ENCODE peak calls at places on chromosomes 7 and 10, in six cellular contexts. K, I, A, V, D and W are unnamed samples.

GRCh38 chr10:22447068-22447467 is 101.8 kb downstream of the SPAG6 start:
- DNase-seq in A (no peak), K (no peak), V (no peak), D (no peak), I (no peak), W (no peak)

GRCh38 chr10:8050561-8051108 is 3.9 kb upstream of the GATA3 start:
- DNase-seq in A (no peak), I (no peak), D (peak), K (no peak), V (no peak), W (no peak)

GRCh38 chr10:87771871-87772500 is 46.0 kb downstream of the ATAD1 start:
- DNase-seq in V (no peak), K (no peak), A (no peak), I (no peak), D (no peak), W (no peak)

GRCh38 chr7:128938524-128939074 is 872 bp downstream of the IRF5 start:
- DNase-seq in I (no peak), D (no peak), V (no peak), K (peak), A (peak), W (no peak)

GRCh38 chr7:138720286-138720685 is 19.1 kb upstream of the SVOPL start:
- DNase-seq in D (no peak), K (no peak), A (no peak), V (no peak), I (no peak), W (no peak)

GRCh38 chr7:120843121-120843520 is 14.8 kb downstream of the TSPAN12 start:
- DNase-seq in I (no peak), D (no peak), K (no peak), A (no peak), V (no peak), W (no peak)

GRCh38 chr10:23174974-23175512 is 17.1 kb upstream of the PTF1A start:
- DNase-seq in V (no peak), A (no peak), D (no peak), I (no peak), K (no peak), W (no peak)

GRCh38 chr10:49138361-49138891 is 4.6 kb upstream of the FAM170B start:
- DNase-seq in K (no peak), A (no peak), D (no peak), I (no peak), V (no peak), W (no peak)

GRCh38 chr10:12844796-12845524 is 156.6 kb downstream of the CCDC3 start:
- DNase-seq in V (peak), A (no peak), I (peak), D (no peak), K (no peak), W (peak)

GRCh38 chr10:86139066-86139657 is 227.4 kb downstream of the GRID1 start:
- DNase-seq in I (peak), V (peak), A (no peak), D (no peak), K (no peak), W (no peak)

GRCh38 chr7:127158659-127159058 is 94.1 kb downstream of the GRM8 start:
- DNase-seq in A (no peak), V (no peak), I (no peak), D (no peak), K (no peak), W (no peak)

GRCh38 chr7:66929170-66929569 is 8.1 kb downstream of the TMEM248 start:
- DNase-seq in A (no peak), K (no peak), V (no peak), I (no peak), D (no peak), W (no peak)

GRCh38 chr7:41222704-41223103 is 480.2 kb downstream of the INHBA start:
- DNase-seq in A (no peak), K (no peak), D (no peak), I (no peak), V (no peak), W (no peak)

GRCh38 chr7:46133076-46133475 is 212.0 kb upstream of the IGFBP3 start:
- DNase-seq in I (no peak), K (no peak), A (no peak), V (no peak), D (no peak), W (no peak)

GRCh38 chr10:125016123-125016522 is 74.2 kb downstream of the ZRANB1 start:
- DNase-seq in D (no peak), K (no peak), I (no peak), V (no peak), A (no peak), W (no peak)

GRCh38 chr7:43481905-43482678 is 100.8 kb upstream of the STK17A start:
- DNase-seq in V (no peak), A (no peak), D (no peak), K (no peak), I (no peak), W (no peak)

DNA sequence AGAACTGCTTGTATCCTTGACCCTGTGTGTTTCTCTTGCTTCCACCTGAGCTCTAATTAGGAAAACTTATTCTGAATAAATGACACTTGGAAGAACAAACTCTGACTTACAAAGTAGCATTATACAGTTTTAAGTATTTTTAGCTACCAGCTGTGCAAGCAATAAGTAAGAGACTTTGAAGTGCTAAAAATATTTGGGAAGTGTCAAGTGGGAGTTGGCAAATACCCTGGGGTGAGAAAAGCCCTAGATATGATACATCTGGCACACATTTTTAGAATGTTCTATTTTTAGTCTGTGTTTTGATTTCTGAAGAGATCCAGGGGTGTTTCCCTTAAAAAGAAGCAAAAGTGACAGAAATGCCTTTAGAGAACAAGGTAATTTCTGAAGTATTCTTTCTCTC is 132.7 kb upstream of the TEX47 start:
- DNase-seq in K (no peak), A (no peak), I (no peak), V (no peak), D (no peak), W (no peak)
- TF ChIP-seq POLR2A in K (no peak), A (no peak), I (no peak), V (no peak), D (no peak), W (no peak)

GRCh38 chr7:30674876-30675275 is 7.4 kb downstream of the CRHR2 start:
- DNase-seq in D (no peak), K (no peak), I (no peak), A (no peak), V (no peak), W (no peak)
- TF ChIP-seq POLR2A in D (no peak), K (no peak), I (no peak), A (no peak), V (no peak), W (no peak)

DNA sequence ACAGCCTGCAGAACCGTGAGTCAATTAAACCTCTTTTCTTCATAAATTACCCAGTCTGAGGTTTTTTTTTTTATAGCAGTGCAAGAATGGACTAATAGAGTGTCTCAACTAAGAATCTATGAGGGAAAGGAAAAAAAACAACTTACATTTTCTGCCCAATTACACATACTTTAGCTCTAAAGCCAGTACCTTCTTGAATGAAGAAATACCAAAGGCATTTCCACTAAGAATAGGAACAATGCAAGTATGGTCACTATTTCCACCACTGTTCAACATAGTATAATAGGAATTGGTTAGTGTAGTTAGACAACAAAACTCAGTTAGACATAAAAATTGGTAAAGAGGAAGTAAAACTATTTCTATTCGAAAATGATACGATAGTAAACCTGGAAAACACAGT is 37.6 kb downstream of the MICU1 start:
- DNase-seq in A (no peak), I (no peak), V (no peak), D (no peak), K (no peak), W (no peak)
- TF ChIP-seq POLR2A in A (no peak), I (no peak), V (no peak), D (no peak), K (no peak), W (no peak)

DNA sequence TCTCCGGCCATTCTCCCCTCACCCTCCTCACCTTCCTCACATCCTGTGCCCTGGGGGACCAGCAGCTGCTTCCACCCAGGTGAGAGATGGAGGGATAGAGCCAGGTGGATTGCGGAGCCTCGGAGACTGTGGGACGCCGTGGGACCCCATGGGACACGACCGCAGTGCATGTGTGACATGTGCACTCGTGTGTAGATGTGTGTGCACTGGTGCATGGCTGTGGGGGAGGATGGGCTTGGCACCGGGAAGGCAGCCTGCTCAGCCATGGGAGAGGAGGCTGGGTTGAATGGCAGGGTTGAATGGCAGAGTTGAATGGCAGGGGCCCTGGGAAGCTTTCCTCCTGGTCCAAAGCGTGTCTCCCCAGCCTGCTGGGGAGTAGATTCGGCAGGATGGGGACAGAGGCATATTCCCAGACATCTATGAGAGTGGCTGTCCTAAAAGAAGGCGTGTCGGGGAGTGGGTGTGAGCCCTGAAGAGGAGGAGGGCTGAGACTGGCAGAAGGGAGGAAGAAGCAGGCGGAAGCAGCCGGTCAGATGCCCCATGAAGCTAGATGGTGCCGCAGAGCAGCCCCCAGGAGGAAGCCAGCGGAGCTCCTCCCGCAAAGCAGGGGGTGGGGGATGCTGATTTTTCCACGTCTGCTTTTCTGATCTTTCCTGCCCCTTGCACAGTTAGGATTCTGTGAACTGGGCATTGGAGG is 815 bp downstream of the GIMAP8 start:
- DNase-seq in K (peak), A (peak), D (peak), V (no peak), I (peak), W (no peak)
- TF ChIP-seq POLR2A in K (no peak), A (peak), D (peak), V (no peak), I (no peak), W (no peak)

GRCh38 chr7:143385891-143386781 is 5.0 kb downstream of the ZYX start:
- DNase-seq in I (peak), V (no peak), K (peak), D (no peak), A (no peak), W (peak)
- TF ChIP-seq POLR2A in I (no peak), V (no peak), K (no peak), D (peak), A (no peak), W (no peak)

DNA sequence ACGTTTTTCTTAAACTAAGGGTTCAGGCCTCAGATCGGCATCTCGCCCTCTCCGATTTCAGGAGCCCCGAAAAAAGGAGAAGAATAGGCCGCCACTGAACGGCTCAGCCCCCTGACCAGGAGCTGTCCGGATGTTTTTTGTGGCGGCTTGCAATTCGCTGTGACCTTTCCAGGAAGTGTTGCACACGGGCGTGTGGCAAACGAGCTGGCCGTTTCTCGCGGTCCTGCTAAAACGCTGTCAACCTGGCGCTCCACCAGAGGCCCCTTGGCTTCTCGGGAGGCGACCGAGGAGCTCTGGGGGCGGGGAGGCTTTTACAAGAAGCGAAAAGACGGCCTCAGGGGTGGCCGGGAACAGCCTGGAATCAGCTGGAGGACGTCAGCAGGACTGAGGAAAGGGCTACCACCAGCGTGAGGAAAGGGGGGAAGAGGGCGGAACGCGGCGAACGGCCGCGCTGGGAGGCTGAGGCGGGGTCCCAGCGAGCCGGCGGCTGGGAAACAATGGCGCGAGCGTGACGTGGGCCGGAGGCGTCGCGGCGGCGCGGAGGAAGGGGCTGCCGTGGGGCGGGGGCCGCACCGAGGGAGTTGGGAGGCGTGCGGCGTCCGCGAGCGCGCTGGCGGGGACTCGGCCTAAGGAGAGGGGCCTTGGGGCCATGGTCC is 493 bp downstream of the NT5C2 start:
- DNase-seq in A (peak), D (peak), V (peak), K (peak), I (peak), W (peak)
- TF ChIP-seq POLR2A in A (peak), D (peak), V (no peak), K (no peak), I (no peak), W (no peak)

GRCh38 chr10:119205926-119206602 is 1.3 kb upstream of the GRK5 start:
- DNase-seq in V (no peak), A (peak), I (peak), K (peak), D (peak), W (peak)
- TF ChIP-seq POLR2A in V (no peak), A (no peak), I (no peak), K (no peak), D (no peak), W (no peak)

GRCh38 chr7:7102906-7103305 is 79.4 kb upstream of the C1GALT1 start:
- DNase-seq in D (no peak), V (no peak), A (no peak), K (no peak), I (no peak), W (no peak)

GRCh38 chr7:7103343-7104313 is 78.7 kb upstream of the C1GALT1 start:
- DNase-seq in A (no peak), V (peak), D (no peak), K (peak), I (no peak), W (no peak)

GRCh38 chr7:7105800-7106582 is 76.4 kb upstream of the C1GALT1 start:
- DNase-seq in K (no peak), I (no peak), D (no peak), V (no peak), A (no peak), W (no peak)

GRCh38 chr7:7104971-7105370 is 77.4 kb upstream of the C1GALT1 start:
- DNase-seq in D (no peak), K (no peak), I (no peak), V (no peak), A (no peak), W (no peak)

GRCh38 chr7:7104314-7104698 is 78.0 kb upstream of the C1GALT1 start:
- DNase-seq in I (no peak), A (no peak), V (no peak), D (no peak), K (no peak), W (no peak)
- TF ChIP-seq POLR2A in I (no peak), A (no peak), V (no peak), D (no peak), K (no peak), W (no peak)

DNA sequence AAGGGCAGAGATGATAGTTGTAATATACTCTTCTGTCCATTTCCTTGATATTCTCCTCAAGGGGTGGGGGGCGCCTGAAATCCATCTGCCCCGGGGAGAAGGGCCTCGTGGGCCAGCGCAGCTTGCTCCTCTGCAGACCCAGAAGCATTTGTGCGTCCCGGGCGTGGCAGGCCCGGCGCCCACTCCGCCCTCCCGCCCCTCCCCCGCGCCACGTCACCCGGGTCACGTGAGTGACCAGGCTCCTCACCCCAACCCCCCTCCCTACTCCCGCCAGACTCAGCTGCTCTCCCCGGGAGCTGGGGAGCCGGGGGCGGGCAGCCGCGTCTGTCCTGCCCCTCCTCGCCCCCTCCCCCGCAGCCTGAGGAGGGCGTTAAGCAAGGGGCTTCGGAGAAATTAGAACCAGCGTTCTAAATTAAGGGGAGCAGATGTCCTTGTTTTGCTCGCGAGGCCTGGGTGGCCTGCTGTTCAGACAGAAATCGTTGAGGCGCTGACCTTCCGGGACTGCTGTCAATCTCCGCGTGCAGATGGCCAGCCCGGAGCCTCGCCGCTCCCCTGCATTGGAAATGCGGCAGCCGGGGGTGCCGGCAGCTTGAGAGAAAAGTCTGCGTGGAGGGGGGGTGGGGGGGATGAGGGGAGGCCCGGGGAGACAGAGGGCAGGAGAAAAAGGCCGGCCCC is 102.1 kb upstream of the ZNF438 start:
- DNase-seq in K (peak), A (peak), I (peak), V (no peak), D (peak), W (peak)
- TF ChIP-seq POLR2A in K (no peak), A (no peak), I (no peak), V (no peak), D (peak), W (peak)